ENCODE peak calls at places on chromosomes 12 and 14, in eight cellular contexts. S is Calu3, X is type B pancreatic cell, B is tibial artery, G is astrocyte of the cerebellum, R is osteocyte, J is endothelial cell of umbilical vein, V is OCI-LY7. Z is an unnamed sample.

GRCh38 chr12:106106129-106106566 is 32.6 kb downstream of the NUAK1 start:
- DNase-seq in S (no peak), X (no peak), B (no peak), G (no peak), R (no peak), J (no peak), V (no peak), Z (no peak)

GRCh38 chr14:90518941-90519256 is 122.1 kb downstream of the CALM1 start:
- DNase-seq in S (peak), X (no peak), B (no peak), G (no peak), R (no peak), J (peak), V (peak), Z (no peak)

GRCh38 chr14:50786821-50787464 is 44.0 kb downstream of the NIN start:
- DNase-seq in S (no peak), X (no peak), B (no peak), G (no peak), R (no peak), J (no peak), V (peak), Z (no peak)

GRCh38 chr12:104201238-104202001 is 14.2 kb upstream of the TXNRD1 start:
- DNase-seq in S (peak), X (no peak), B (peak), G (peak), R (no peak), J (peak), V (peak), Z (no peak)

GRCh38 chr12:91562476-91562875 is 379.9 kb upstream of the DCN start:
- DNase-seq in S (no peak), X (no peak), B (no peak), G (no peak), R (no peak), J (no peak), V (no peak), Z (no peak)

GRCh38 chr14:93579178-93579577 is 148.4 kb downstream of the UNC79 start:
- DNase-seq in S (no peak), X (no peak), B (no peak), G (no peak), R (no peak), J (no peak), V (no peak), Z (no peak)

GRCh38 chr12:102063066-102063465 is 1.3 kb upstream of the WASHC3 start:
- DNase-seq in S (peak), X (no peak), B (no peak), G (no peak), R (no peak), J (no peak), V (peak), Z (no peak)

GRCh38 chr12:76785407-76785806 is 21.5 kb downstream of the ZDHHC17 start:
- DNase-seq in S (no peak), X (no peak), B (no peak), G (no peak), R (no peak), J (no peak), V (no peak), Z (no peak)

GRCh38 chr14:89348726-89349125 is 68.3 kb downstream of the FOXN3 start:
- DNase-seq in S (no peak), X (no peak), B (no peak), G (no peak), R (no peak), J (no peak), V (no peak), Z (no peak)

GRCh38 chr14:58765375-58765774 is 127.6 kb downstream of the DACT1 start:
- DNase-seq in S (no peak), X (no peak), B (no peak), G (no peak), R (no peak), J (no peak), V (no peak), Z (no peak)

GRCh38 chr12:119808441-119808840 is 68.7 kb downstream of the CIT start:
- DNase-seq in S (no peak), X (no peak), B (no peak), G (no peak), R (no peak), J (no peak), V (no peak), Z (no peak)

GRCh38 chr12:54428050-54429013 is 9.3 kb upstream of the ITGA5 start:
- DNase-seq in S (no peak), X (no peak), B (peak), G (no peak), R (no peak), J (peak), V (no peak), Z (no peak)

GRCh38 chr12:53577941-53578352 is 48.2 kb downstream of the ATF7 start:
- DNase-seq in S (no peak), X (no peak), B (no peak), G (no peak), R (no peak), J (no peak), V (no peak), Z (no peak)

GRCh38 chr12:75712223-75712622 is 200.8 kb upstream of the KRR1 start:
- DNase-seq in S (peak), X (no peak), B (no peak), G (no peak), R (no peak), J (no peak), V (no peak), Z (no peak)

GRCh38 chr12:47777741-47778558 is 4.9 kb downstream of the SLC48A1 start:
- DNase-seq in S (no peak), X (no peak), B (peak), G (no peak), R (no peak), J (no peak), V (no peak), Z (no peak)

GRCh38 chr14:102182190-102182589 is 42.5 kb downstream of the WDR20 start:
- DNase-seq in S (no peak), X (no peak), B (no peak), G (peak), R (no peak), J (peak), V (no peak), Z (no peak)

GRCh38 chr12:14893471-14894250 is 8.0 kb upstream of the MGP start:
- DNase-seq in S (no peak), X (no peak), B (peak), G (no peak), R (no peak), J (peak), V (no peak), Z (no peak)

GRCh38 chr14:29536886-29537511 is 390.6 kb downstream of the PRKD1 start:
- DNase-seq in S (peak), X (no peak), B (no peak), G (peak), R (no peak), J (peak), V (peak), Z (no peak)

GRCh38 chr14:69548566-69548965 is 26.1 kb downstream of the CCDC177 start:
- DNase-seq in S (no peak), X (no peak), B (no peak), G (no peak), R (no peak), J (no peak), V (no peak), Z (no peak)

GRCh38 chr12:125239563-125239962 is 174.3 kb downstream of the AACS start:
- DNase-seq in S (no peak), X (no peak), B (no peak), G (no peak), R (no peak), J (no peak), V (no peak), Z (no peak)

GRCh38 chr14:104226421-104227385 is 88.3 kb downstream of the KIF26A start:
- DNase-seq in S (no peak), X (no peak), B (no peak), G (no peak), R (no peak), J (no peak), V (peak), Z (no peak)

GRCh38 chr12:56836800-56837663 is 73.9 kb downstream of the HSD17B6 start:
- DNase-seq in S (peak), X (no peak), B (no peak), G (no peak), R (no peak), J (no peak), V (peak), Z (no peak)

GRCh38 chr14:32507029-32507984 is 178.2 kb downstream of the AKAP6 start:
- DNase-seq in S (peak), X (no peak), B (no peak), G (no peak), R (no peak), J (no peak), V (no peak), Z (no peak)

GRCh38 chr12:78556651-78557050 is 307.9 kb upstream of the SYT1 start:
- DNase-seq in S (no peak), X (no peak), B (no peak), G (no peak), R (no peak), J (no peak), V (no peak), Z (no peak)

GRCh38 chr14:23068792-23069412 is 11.6 kb upstream of the CDH24 start:
- DNase-seq in S (peak), X (no peak), B (peak), G (peak), R (peak), J (peak), V (peak), Z (no peak)

GRCh38 chr12:41234672-41235071 is 46.6 kb downstream of the PDZRN4 start:
- DNase-seq in S (no peak), X (no peak), B (no peak), G (no peak), R (no peak), J (no peak), V (no peak), Z (no peak)

GRCh38 chr12:2959508-2960431 is 573 bp downstream of the TEAD4 start:
- DNase-seq in S (peak), X (no peak), B (peak), G (no peak), R (peak), J (peak), V (no peak), Z (peak)

GRCh38 chr14:88598097-88598675 is 35.3 kb downstream of the ZC3H14 start:
- DNase-seq in S (no peak), X (no peak), B (no peak), G (no peak), R (no peak), J (no peak), V (no peak), Z (no peak)

GRCh38 chr12:128864516-128865186 is 11.4 kb downstream of the GLT1D1 start:
- DNase-seq in S (no peak), X (no peak), B (no peak), G (no peak), R (no peak), J (no peak), V (no peak), Z (no peak)

GRCh38 chr14:64682173-64682710 is 22.0 kb upstream of the PLEKHG3 start:
- DNase-seq in S (no peak), X (no peak), B (peak), G (no peak), R (peak), J (peak), V (no peak), Z (no peak)
- TF ChIP-seq CTCF in S (no peak), X (no peak), B (no peak), G (no peak), R (no peak), J (no peak), V (no peak), Z (no peak)

DNA sequence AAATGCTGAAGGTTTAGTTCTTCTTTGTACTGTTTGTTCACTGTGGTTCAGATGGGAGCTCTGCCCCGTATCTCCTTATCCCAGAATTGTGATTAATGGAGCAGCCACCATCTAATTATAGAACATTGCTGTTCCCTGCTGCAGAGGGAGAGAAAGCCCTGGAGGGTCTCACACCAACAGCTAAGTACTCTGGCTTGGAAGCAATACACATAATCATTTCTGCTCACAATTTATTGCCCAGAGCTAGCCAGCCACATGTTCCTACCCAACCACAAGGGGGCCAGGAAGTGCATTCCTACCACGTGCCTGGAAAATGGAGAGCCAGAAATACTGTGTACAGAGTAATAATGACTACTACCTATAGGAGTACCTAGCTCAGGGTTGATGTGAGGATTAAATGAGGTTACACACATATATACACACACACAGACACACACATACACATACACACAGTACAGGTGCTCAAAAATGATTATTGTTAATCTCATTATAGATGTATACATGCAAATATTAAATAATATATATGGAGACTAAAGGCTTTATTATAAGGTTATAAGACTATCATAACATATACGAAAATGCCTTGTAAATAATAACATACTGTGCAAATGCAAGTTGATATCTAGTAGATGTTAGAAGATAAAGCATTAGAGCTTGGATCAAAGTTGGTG is 22.3 kb downstream of the MSRB3 start:
- DNase-seq in S (peak), X (no peak), B (no peak), G (no peak), R (no peak), J (no peak), V (peak), Z (no peak)
- TF ChIP-seq CTCF in S (peak), X (peak), B (no peak), G (peak), R (peak), J (peak), V (peak), Z (no peak)

DNA sequence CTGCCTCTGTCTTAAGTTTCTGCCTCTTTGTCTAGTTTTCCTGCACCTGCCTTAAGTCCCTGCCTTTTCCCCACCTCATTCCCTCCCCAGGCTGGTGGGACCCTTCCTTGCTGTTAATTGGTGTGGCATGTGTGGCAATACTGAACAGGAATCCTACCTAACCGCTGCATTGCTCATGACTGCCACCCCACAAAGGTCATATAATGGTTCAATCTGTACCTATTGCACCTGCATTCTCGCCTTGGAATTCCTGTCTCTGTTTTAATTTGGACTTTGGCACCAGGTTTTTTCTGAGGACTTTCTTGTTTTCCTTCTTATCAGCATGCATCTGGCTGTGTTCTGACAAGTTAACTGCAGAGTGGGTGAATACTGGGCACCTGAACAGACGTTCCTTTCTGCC is 966.2 kb upstream of the TMEM132C start:
- DNase-seq in S (no peak), X (no peak), B (no peak), G (no peak), R (peak), J (no peak), V (no peak), Z (no peak)
- TF ChIP-seq CTCF in S (no peak), X (no peak), B (no peak), G (no peak), R (no peak), J (no peak), V (no peak), Z (no peak)

DNA sequence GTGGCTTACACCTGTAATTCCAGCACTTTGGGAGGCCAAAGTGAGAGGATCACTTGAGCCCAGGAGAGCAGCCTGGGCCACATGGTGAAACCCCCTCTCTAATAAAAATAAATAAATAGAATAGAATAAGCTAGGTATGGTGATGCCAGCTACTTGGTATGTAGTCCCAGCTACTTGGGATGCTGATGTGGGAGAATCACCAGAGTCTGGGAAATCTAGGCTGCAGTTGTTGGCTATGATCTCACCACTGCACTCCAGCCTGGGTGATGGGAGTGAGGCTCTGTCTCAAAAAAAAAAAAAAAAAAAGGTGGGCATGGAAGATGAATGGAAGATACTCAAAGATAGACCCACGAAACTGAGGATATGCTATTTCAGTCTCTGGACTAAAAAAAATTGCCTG is 233.6 kb downstream of the FBXL14 start:
- DNase-seq in S (no peak), X (no peak), B (no peak), G (no peak), R (no peak), J (no peak), V (no peak), Z (no peak)
- TF ChIP-seq CTCF in S (no peak), X (no peak), B (no peak), G (no peak), R (no peak), J (no peak), V (no peak), Z (no peak)

GRCh38 chr12:96237465-96238077 is 43.4 kb downstream of the ELK3 start:
- DNase-seq in S (peak), X (no peak), B (peak), G (peak), R (no peak), J (peak), V (no peak), Z (no peak)
- TF ChIP-seq CTCF in S (no peak), X (no peak), B (no peak), G (no peak), R (no peak), J (no peak), V (no peak), Z (no peak)

GRCh38 chr12:80607361-80608135 is 99.9 kb upstream of the MYF6 start:
- DNase-seq in S (no peak), X (no peak), B (no peak), G (no peak), R (no peak), J (no peak), V (no peak), Z (no peak)
- TF ChIP-seq CTCF in S (peak), X (peak), B (no peak), G (no peak), R (peak), J (no peak), V (peak), Z (no peak)

GRCh38 chr14:24092110-24092959 is 1.8 kb upstream of the PCK2 start:
- DNase-seq in S (no peak), X (no peak), B (peak), G (no peak), R (no peak), J (no peak), V (no peak), Z (no peak)
- TF ChIP-seq CTCF in S (no peak), X (no peak), B (no peak), G (no peak), R (no peak), J (no peak), V (no peak), Z (no peak)

GRCh38 chr14:95335071-95335470 is 15.4 kb upstream of the CLMN start:
- DNase-seq in S (no peak), X (no peak), B (no peak), G (no peak), R (no peak), J (no peak), V (no peak), Z (no peak)
- TF ChIP-seq CTCF in S (no peak), X (no peak), B (no peak), G (no peak), R (no peak), J (no peak), V (no peak), Z (no peak)